ENCODE peak calls at places on chromosomes 3 and 15, in four cellular contexts. S is PC-9, B is body of pancreas, I is fibroblast of lung. E is an unnamed sample.

GRCh38 chr3:195030791-195031321 is 240.1 kb downstream of the XXYLT1 start:
- DNase-seq in S (peak; percentile 98), B (no peak), I (peak; percentile 13), E (peak; percentile 69)

GRCh38 chr3:77412591-77412990 is 372.7 kb downstream of the ROBO2 start:
- DNase-seq in S (no peak), B (no peak), I (no peak), E (no peak)

GRCh38 chr3:139586420-139587017 is 47.0 kb upstream of the RBP1 start:
- DNase-seq in S (no peak), B (no peak), I (no peak), E (no peak)

GRCh38 chr3:48411606-48412374 is 18.1 kb downstream of the PLXNB1 start:
- DNase-seq in S (no peak), B (peak; percentile 10), I (no peak), E (no peak)

GRCh38 chr15:31499236-31499952 is 172.8 kb downstream of the KLF13 start:
- DNase-seq in S (no peak), B (no peak), I (no peak), E (no peak)

GRCh38 chr3:111954228-111954990 is 24.4 kb upstream of the ABHD10 start:
- DNase-seq in S (no peak), B (no peak), I (peak; percentile 47), E (no peak)

GRCh38 chr3:80190051-80190450 is 422.3 kb upstream of the ROBO1 start:
- DNase-seq in S (peak; percentile 66), B (no peak), I (peak; percentile 97), E (no peak)

GRCh38 chr3:126858887-126859286 is 124.0 kb upstream of the PLXNA1 start:
- DNase-seq in S (peak; percentile 94), B (no peak), I (peak; percentile 95), E (no peak)

GRCh38 chr15:88243895-88244787 is 12.4 kb downstream of the NTRK3 start:
- DNase-seq in S (no peak), B (no peak), I (peak; percentile 17), E (no peak)

DNA sequence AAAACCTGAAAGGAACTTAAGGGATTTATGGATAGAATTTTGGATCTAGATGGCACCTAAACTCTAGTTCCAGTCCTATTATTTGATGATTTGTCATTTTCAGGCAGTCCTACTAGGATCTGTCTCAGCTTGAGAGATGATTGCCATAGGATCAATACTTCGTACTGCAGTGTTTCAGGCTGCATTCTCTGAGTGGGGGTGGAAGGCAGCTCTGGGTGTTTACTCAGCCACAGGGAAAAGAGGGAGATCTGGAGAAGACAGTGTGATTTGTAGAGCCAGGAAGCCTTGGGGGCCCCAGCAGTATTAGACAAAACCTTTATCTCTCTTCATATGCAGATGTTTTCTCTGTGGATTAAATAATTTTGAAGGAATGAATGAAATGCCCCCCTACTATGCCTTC is 188.4 kb upstream of the SYNPR start:
- DNase-seq in S (no peak), B (no peak), I (no peak), E (no peak)
- H3K4me1 ChIP-seq in S (no peaks in the 10 kb centered on the region), B (peaks cover 19% of the 10 kb centered on the region), I (no peaks in the 10 kb centered on the region), E (no peaks in the 10 kb centered on the region)

GRCh38 chr3:10434144-10434937 is 71.0 kb downstream of the ATP2B2 start:
- DNase-seq in S (no peak), B (no peak), I (no peak), E (no peak)
- H3K27ac ChIP-seq in S (no peak overlapping the region), B (no peak overlapping the region), I (no peak overlapping the region), E (no peak overlapping the region)

GRCh38 chr3:170419301-170420087 is 826 bp downstream of the CLDN11 start:
- DNase-seq in S (no peak), B (no peak), I (peak; percentile 54), E (peak; percentile 73)

GRCh38 chr3:170420307-170420821 is 1.7 kb downstream of the CLDN11 start:
- DNase-seq in S (no peak), B (no peak), I (peak; percentile 54), E (peak; percentile 73)

GRCh38 chr3:170421758-170422157 is 3.1 kb downstream of the CLDN11 start:
- DNase-seq in S (no peak), B (no peak), I (no peak), E (no peak)

GRCh38 chr3:170423001-170423615 is 4.4 kb downstream of the CLDN11 start:
- DNase-seq in S (no peak), B (no peak), I (peak; percentile 35), E (no peak)

DNA sequence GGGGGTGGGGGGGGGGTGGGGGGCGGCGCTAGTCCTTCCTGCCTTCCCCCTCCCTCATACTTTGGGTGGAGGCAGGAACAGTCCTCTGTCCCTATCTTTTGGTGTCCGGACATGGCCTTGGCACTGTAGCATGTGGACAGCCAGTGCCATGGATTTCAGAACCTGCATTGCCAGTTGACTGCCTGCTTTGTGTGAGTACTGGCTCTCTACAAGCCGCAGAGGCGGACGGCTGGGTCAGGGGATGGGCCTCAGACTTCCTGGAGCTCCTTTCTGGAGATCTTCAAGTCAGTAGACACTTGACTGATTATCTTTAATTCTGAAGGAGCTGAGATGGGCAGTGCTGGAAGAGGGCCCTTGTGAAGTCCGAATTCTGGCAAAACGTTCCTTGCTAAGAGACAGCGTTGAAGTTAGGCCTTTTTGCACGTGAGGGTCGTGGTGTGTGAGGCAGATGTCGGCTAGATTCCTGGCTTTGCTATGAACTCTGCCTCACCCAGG is 2.5 kb downstream of the CLDN11 start:
- DNase-seq in S (no peak), B (no peak), I (peak; percentile 50), E (peak; percentile 75)
- H3K4me1 ChIP-seq in S (no peaks in the 10 kb centered on the region), B (peaks cover 19% of the 10 kb centered on the region), I (peaks cover 2% of the 10 kb centered on the region), E (no peaks in the 10 kb centered on the region)

GRCh38 chr3:100111728-100112127 is 2.6 kb downstream of the FILIP1L start:
- DNase-seq in S (no peak), B (no peak), I (no peak), E (no peak)
- H3K27ac ChIP-seq in S (no peak overlapping the region), B (no peak overlapping the region), I (no peak overlapping the region), E (no peak overlapping the region)

DNA sequence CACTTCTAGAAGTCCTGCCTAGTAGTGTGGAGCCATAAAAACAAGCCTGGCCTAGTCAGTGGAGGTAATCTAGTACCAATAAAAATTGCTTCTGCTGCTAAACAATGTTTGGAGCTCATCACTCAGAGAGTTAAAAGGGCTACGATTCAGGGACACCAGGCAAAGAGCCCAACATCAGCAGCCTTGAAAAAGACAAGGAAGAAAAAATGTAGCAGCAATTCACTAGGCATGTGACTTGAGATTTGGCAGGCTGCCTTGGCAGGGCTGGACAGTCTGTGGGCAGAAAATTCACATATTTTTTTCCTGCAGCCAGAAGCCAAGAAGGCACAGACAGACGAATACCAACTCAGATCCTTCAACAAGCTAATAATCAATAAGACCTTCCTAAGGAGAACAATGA is 47.2 kb downstream of the IGSF11 start:
- DNase-seq in S (no peak), B (peak; percentile 88), I (peak; percentile 39), E (peak; percentile 80)
- H3K4me1 ChIP-seq in S (no peaks in the 10 kb centered on the region), B (peaks cover 53% of the 10 kb centered on the region), I (no peaks in the 10 kb centered on the region), E (peaks cover 4% of the 10 kb centered on the region)

E was measured in right cardiac atrium.